ENCODE peak calls at places on chromosomes 2 and 18, in ten cellular contexts. N, K, S, A, Q, W, Z, E, Y and F are unnamed samples.

GRCh38 chr2:178125125-178125524 is 12.9 kb downstream of the RBM45 start:
- DNase-seq in N (no peak), K (no peak), S (no peak), A (no peak), Q (no peak), W (no peak), Z (no peak), E (no peak), Y (no peak), F (no peak)

GRCh38 chr18:51051105-51051712 is 21.2 kb downstream of the SMAD4 start:
- DNase-seq in N (no peak), K (no peak), S (peak; percentile 46), A (peak; percentile 59), Q (peak; percentile 79), W (no peak), Z (peak; percentile 81), E (peak; percentile 57), Y (peak; percentile 58), F (peak; percentile 38)

GRCh38 chr2:223779877-223780276 is 57.5 kb downstream of the AP1S3 start:
- DNase-seq in N (no peak), K (no peak), S (peak; percentile 84), A (no peak), Q (peak; percentile 65), W (no peak), Z (peak; percentile 52), E (peak; percentile 32), Y (peak; percentile 48), F (peak; percentile 69)

GRCh38 chr18:67651438-67651837 is 134.9 kb upstream of the DSEL start:
- DNase-seq in N (no peak), K (no peak), S (no peak), A (peak; percentile 68), Q (no peak), W (no peak), Z (no peak), E (no peak), Y (no peak), F (no peak)

GRCh38 chr2:240139666-240140393 is 628 bp downstream of the OTOS start:
- DNase-seq in N (peak; percentile 48), K (no peak), S (no peak), A (no peak), Q (no peak), W (no peak), Z (peak; percentile 88), E (no peak), Y (no peak), F (no peak)

GRCh38 chr2:28622101-28622499 is 126.2 kb downstream of the PLB1 start:
- DNase-seq in N (no peak), K (no peak), S (no peak), A (no peak), Q (no peak), W (no peak), Z (no peak), E (no peak), Y (no peak), F (no peak)

GRCh38 chr18:2845175-2845574 is 1.6 kb upstream of the EMILIN2 start:
- DNase-seq in N (no peak), K (peak; percentile 94), S (no peak), A (no peak), Q (no peak), W (no peak), Z (no peak), E (no peak), Y (no peak), F (no peak)

GRCh38 chr2:69946351-69947077 is 14.9 kb downstream of the ASPRV1 start:
- DNase-seq in N (no peak), K (peak; percentile 38), S (peak; percentile 95), A (peak; percentile 51), Q (peak; percentile 49), W (peak; percentile 38), Z (no peak), E (peak; percentile 63), Y (peak; percentile 97), F (peak; percentile 70)

GRCh38 chr2:63790913-63791312 is 50.8 kb upstream of the UGP2 start:
- DNase-seq in N (no peak), K (no peak), S (peak; percentile 77), A (peak; percentile 84), Q (peak; percentile 93), W (no peak), Z (no peak), E (peak; percentile 87), Y (peak; percentile 87), F (no peak)

GRCh38 chr18:52077251-52077983 is 262.6 kb upstream of the DCC start:
- DNase-seq in N (no peak), K (no peak), S (no peak), A (no peak), Q (no peak), W (no peak), Z (no peak), E (no peak), Y (peak; percentile 23), F (no peak)

GRCh38 chr2:181850914-181851560 is 40.5 kb upstream of the ITPRID2 start:
- DNase-seq in N (no peak), K (no peak), S (no peak), A (no peak), Q (no peak), W (no peak), Z (no peak), E (no peak), Y (no peak), F (no peak)

GRCh38 chr2:26521054-26521912 is 43.4 kb upstream of the OTOF start:
- DNase-seq in N (no peak), K (no peak), S (peak; percentile 44), A (peak; percentile 5), Q (peak; percentile 29), W (peak; percentile 46), Z (peak; percentile 81), E (no peak), Y (no peak), F (peak; percentile 60)
- TF ChIP-seq CTCF in N (no peak), K (peak; percentile 41), S (peak; percentile 61), A (peak; percentile 30), Q (peak; percentile 48), W (peak; percentile 24), Z (peak; percentile 68), E (peak; percentile 38), Y (peak; percentile 26), F (no peak)

GRCh38 chr18:32550958-32551357 is 80.3 kb upstream of the GAREM1 start:
- DNase-seq in N (no peak), K (peak; percentile 1), S (no peak), A (no peak), Q (peak; percentile 13), W (no peak), Z (peak; percentile 68), E (no peak), Y (peak; percentile 21), F (no peak)
- TF ChIP-seq CTCF in N (no peak), K (no peak), S (no peak), A (no peak), Q (peak; percentile 50), W (no peak), Z (peak; percentile 45), E (peak; percentile 25), Y (peak; percentile 24), F (no peak)

DNA sequence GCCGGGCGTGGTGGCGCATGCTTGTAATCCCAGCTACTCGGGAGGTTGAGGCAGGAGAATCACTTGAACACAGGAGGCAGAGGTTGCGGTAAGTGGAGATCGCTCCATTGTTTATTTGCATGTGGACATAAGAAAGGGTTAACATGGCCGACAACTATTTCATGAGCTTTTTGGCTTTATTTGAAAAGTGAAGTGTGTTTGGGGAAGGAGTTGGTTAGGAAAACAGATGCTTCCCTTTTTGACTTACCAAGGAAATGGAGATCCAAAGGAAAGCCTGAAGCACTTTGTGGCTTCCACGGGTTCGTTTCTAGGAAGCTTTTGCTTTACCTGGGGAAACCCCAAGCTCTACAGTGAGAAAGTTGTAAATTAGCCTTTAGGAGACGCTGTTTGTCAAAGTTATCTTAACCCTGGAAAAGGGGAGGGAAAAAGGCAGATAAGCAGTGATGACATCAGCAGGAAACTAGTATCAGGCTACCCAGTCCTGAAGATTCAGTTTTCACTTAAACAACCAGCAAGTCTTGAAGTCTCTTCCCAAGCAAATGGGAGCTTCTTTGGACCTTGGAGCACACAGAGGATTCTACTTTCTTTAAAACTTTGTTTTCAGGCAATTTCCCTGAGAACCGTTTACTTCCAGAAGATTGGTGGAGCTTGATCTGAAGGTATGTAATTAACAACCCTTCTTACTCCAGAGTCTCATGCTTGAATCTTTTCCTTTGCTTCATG is at the start of gene CASP10:
- DNase-seq in N (no peak), K (peak; percentile 78), S (peak; percentile 64), A (peak; percentile 39), Q (peak; percentile 86), W (peak; percentile 42), Z (peak; percentile 20), E (peak; percentile 19), Y (peak; percentile 94), F (peak; percentile 70)
- TF ChIP-seq CTCF in N (no peak), K (peak; percentile 77), S (peak; percentile 63), A (peak; percentile 38), Q (peak; percentile 63), W (no peak), Z (peak; percentile 23), E (no peak), Y (peak; percentile 70), F (no peak)

GRCh38 chr2:111924617-111925107 is 26.3 kb downstream of the MERTK start:
- DNase-seq in N (no peak), K (no peak), S (peak; percentile 29), A (no peak), Q (no peak), W (no peak), Z (no peak), E (no peak), Y (peak; percentile 12), F (no peak)

GRCh38 chr2:111918383-111918806 is 20.0 kb downstream of the MERTK start:
- DNase-seq in N (no peak), K (no peak), S (peak; percentile 51), A (peak; percentile 89), Q (peak; percentile 83), W (no peak), Z (no peak), E (peak; percentile 91), Y (no peak), F (no peak)

GRCh38 chr2:111923271-111923670 is 24.9 kb downstream of the MERTK start:
- DNase-seq in N (no peak), K (no peak), S (no peak), A (peak; percentile 40), Q (no peak), W (no peak), Z (no peak), E (peak; percentile 6), Y (no peak), F (no peak)

GRCh38 chr2:111919362-111919761 is 21.0 kb downstream of the MERTK start:
- DNase-seq in N (no peak), K (no peak), S (no peak), A (no peak), Q (no peak), W (no peak), Z (peak; percentile 31), E (no peak), Y (no peak), F (no peak)

DNA sequence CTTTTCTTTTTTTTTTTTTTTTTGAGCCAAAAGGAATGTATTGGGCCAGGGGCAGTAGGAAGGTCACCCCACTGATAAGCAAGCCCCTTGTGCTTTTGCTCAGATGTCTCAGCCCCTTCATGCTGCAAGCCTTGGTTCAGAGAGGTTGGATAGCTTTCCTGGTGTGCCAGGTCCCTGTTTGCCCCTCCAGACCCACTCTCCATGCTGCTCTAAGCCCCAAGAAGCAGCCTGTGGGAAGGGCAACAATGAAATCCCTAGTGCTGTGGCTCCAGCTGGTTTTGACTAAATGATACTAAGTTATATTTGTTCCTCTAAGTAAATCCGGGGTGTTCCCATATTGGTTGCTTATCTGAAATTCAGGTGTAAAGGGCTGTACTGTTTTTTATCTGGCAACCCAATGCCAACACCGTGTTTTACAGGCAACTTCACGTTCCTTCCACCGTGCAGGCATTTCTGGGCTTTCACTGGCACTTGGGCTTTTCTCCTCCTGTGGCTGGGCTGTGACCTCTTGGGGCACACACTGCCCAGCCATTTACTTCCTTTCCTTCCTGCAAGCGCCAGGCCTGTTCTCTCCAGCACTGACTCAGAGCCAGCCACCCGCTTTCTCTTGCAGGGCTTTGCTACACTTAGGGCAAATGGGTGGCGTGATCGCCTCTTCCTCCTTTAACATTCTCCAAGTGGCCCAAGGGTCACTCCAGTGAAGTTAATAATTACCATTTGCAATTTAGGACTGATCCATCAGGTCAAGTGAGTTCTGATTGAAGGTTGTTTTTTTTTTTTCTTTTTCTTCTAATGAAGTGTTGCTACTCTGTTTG is 21.6 kb downstream of the MERTK start:
- DNase-seq in N (no peak), K (no peak), S (peak; percentile 70), A (no peak), Q (no peak), W (peak; percentile 94), Z (no peak), E (peak; percentile 41), Y (no peak), F (no peak)
- TF ChIP-seq CTCF in N (no peak), K (no peak), S (no peak), A (no peak), Q (no peak), W (no peak), Z (no peak), E (no peak), Y (no peak), F (no peak)